ENCODE peak calls at places on chromosome 1, in ten cellular contexts. One of them, this sample, is unnamed.
A peak's percentile ranks its signal among the peaks of the same experiment; 100 is the strongest.

GRCh38 chr1:174535207-174535606 is 87.4 kb downstream of the GPR52 start:
- DNase-seq in GM10248: no peak
- DNase-seq in erythroblast: no peak
- DNase-seq in CD8-positive, alpha-beta T cell: no peak
- DNase-seq in tibial artery: no peak
- DNase-seq in D341Med: no peak
- DNase-seq in T-helper 17 cell: no peak
- DNase-seq in NT2/D1: no peak
- DNase-seq in T follicular helper cell: no peak
- DNase-seq in Calu3: no peak
- DNase-seq in this sample: no peak

GRCh38 chr1:39952359-39953110 is 2.4 kb upstream of the MFSD2A start:
- DNase-seq in GM10248: no peak
- DNase-seq in D341Med: no peak
- DNase-seq in T-helper 17 cell: no peak
- DNase-seq in erythroblast: no peak
- DNase-seq in T follicular helper cell: no peak
- DNase-seq in Calu3: peak; percentile 64
- DNase-seq in CD8-positive, alpha-beta T cell: no peak
- DNase-seq in NT2/D1: no peak
- DNase-seq in tibial artery: no peak
- DNase-seq in this sample: no peak

GRCh38 chr1:66542811-66543767 is 9.1 kb downstream of the SGIP1 start:
- DNase-seq in T-helper 17 cell: no peak
- DNase-seq in tibial artery: peak; percentile 88
- DNase-seq in NT2/D1: no peak
- DNase-seq in GM10248: no peak
- DNase-seq in D341Med: no peak
- DNase-seq in CD8-positive, alpha-beta T cell: no peak
- DNase-seq in Calu3: peak; percentile 82
- DNase-seq in erythroblast: no peak
- DNase-seq in T follicular helper cell: no peak
- DNase-seq in this sample: peak; percentile 68

GRCh38 chr1:205576805-205577761 is 54.7 kb downstream of the ELK4 start:
- DNase-seq in NT2/D1: no peak
- DNase-seq in CD8-positive, alpha-beta T cell: no peak
- DNase-seq in T follicular helper cell: no peak
- DNase-seq in T-helper 17 cell: no peak
- DNase-seq in erythroblast: no peak
- DNase-seq in D341Med: no peak
- DNase-seq in GM10248: no peak
- DNase-seq in Calu3: no peak
- DNase-seq in tibial artery: no peak
- DNase-seq in this sample: no peak

GRCh38 chr1:222057162-222057561 is 315.3 kb upstream of the DUSP10 start:
- DNase-seq in CD8-positive, alpha-beta T cell: no peak
- DNase-seq in T follicular helper cell: no peak
- DNase-seq in D341Med: no peak
- DNase-seq in Calu3: no peak
- DNase-seq in NT2/D1: no peak
- DNase-seq in GM10248: no peak
- DNase-seq in tibial artery: no peak
- DNase-seq in erythroblast: no peak
- DNase-seq in T-helper 17 cell: no peak
- DNase-seq in this sample: no peak

GRCh38 chr1:18879791-18880309 is 20.4 kb upstream of the TAS1R2 start:
- DNase-seq in T-helper 17 cell: no peak
- DNase-seq in erythroblast: no peak
- DNase-seq in T follicular helper cell: no peak
- DNase-seq in D341Med: no peak
- DNase-seq in CD8-positive, alpha-beta T cell: no peak
- DNase-seq in Calu3: no peak
- DNase-seq in GM10248: no peak
- DNase-seq in NT2/D1: no peak
- DNase-seq in tibial artery: no peak
- DNase-seq in this sample: no peak

GRCh38 chr1:60573726-60574409 is 500.3 kb upstream of the C1orf87 start:
- DNase-seq in erythroblast: no peak
- DNase-seq in T follicular helper cell: no peak
- DNase-seq in Calu3: peak; percentile 29
- DNase-seq in D341Med: no peak
- DNase-seq in GM10248: no peak
- DNase-seq in NT2/D1: peak; percentile 27
- DNase-seq in tibial artery: no peak
- DNase-seq in T-helper 17 cell: no peak
- DNase-seq in CD8-positive, alpha-beta T cell: no peak
- DNase-seq in this sample: peak; percentile 59

GRCh38 chr1:198641506-198641905 is 2.7 kb downstream of the PTPRC start:
- DNase-seq in Calu3: no peak
- DNase-seq in T-helper 17 cell: no peak
- DNase-seq in tibial artery: no peak
- DNase-seq in T follicular helper cell: no peak
- DNase-seq in D341Med: no peak
- DNase-seq in GM10248: no peak
- DNase-seq in NT2/D1: no peak
- DNase-seq in CD8-positive, alpha-beta T cell: no peak
- DNase-seq in erythroblast: peak; percentile 37
- DNase-seq in this sample: no peak

GRCh38 chr1:157369808-157370521 is 182.3 kb downstream of the FCRL5 start:
- DNase-seq in NT2/D1: peak; percentile 82
- DNase-seq in D341Med: peak; percentile 67
- DNase-seq in erythroblast: peak; percentile 87
- DNase-seq in CD8-positive, alpha-beta T cell: peak; percentile 55
- DNase-seq in tibial artery: no peak
- DNase-seq in T follicular helper cell: peak; percentile 10
- DNase-seq in GM10248: peak; percentile 50
- DNase-seq in Calu3: peak; percentile 74
- DNase-seq in T-helper 17 cell: no peak
- DNase-seq in this sample: peak; percentile 40

This sample was measured in LoVo.